ENCODE peak calls at places on chromosome 1, in ten cellular contexts. U is mucosa of descending colon; C is stimulated activated CD8-positive, alpha-beta memory T cell treated with anti-CD3 and anti-CD28 coated beads, Interleukin-4, amount 100 ng/mL, for 1 hour; N is head of caudate nucleus; D is NCI-H1092; H is activated CD4-positive, alpha-beta memory T cell treated with anti-CD3 and anti-CD28 coated beads, Interleukin-2, amount 10 ng/mL, durations not matched to agents 7 days and 5 days; J is ureter; Z is small intestine; O is C1 segment of cervical spinal cord; X is GF-D8. T is an unnamed sample.

GRCh38 chr1:192506741-192507155 is 68.8 kb upstream of the RGS1 start:
- DNase-seq in U (no peak), X (no peak), C (no peak), N (no peak), O (no peak), D (no peak), H (peak), J (no peak), Z (peak), T (peak)

GRCh38 chr1:237799762-237800474 is 90.8 kb downstream of the ZP4 start:
- DNase-seq in H (peak), O (no peak), N (peak), X (peak), U (peak), C (no peak), D (peak), J (no peak), Z (peak), T (peak)

GRCh38 chr1:86914998-86915736 is 732 bp downstream of the HS2ST1 start:
- DNase-seq in O (no peak), N (peak), D (peak), C (peak), Z (peak), U (peak), J (peak), X (peak), H (peak), T (peak)

GRCh38 chr1:34190692-34191091 is 14.0 kb downstream of the C1orf94 start:
- DNase-seq in N (no peak), Z (no peak), U (no peak), D (no peak), C (no peak), J (no peak), O (no peak), H (no peak), X (no peak), T (no peak)

GRCh38 chr1:198495635-198496034 is 44.8 kb downstream of the ATP6V1G3 start:
- DNase-seq in N (no peak), J (no peak), X (no peak), D (no peak), O (no peak), C (no peak), U (no peak), H (no peak), Z (no peak), T (no peak)

GRCh38 chr1:96978867-96979266 is 257.3 kb downstream of the PTBP2 start:
- DNase-seq in U (no peak), X (no peak), J (no peak), O (no peak), N (no peak), C (no peak), D (no peak), H (no peak), Z (no peak), T (no peak)

GRCh38 chr1:37561794-37562132 is 5.0 kb downstream of the DNALI1 start:
- DNase-seq in X (no peak), N (no peak), Z (no peak), J (no peak), O (no peak), C (no peak), H (peak), U (no peak), D (no peak), T (peak)

GRCh38 chr1:9589144-9589718 is 520 bp downstream of the TMEM201 start:
- DNase-seq in Z (peak), O (no peak), U (peak), C (no peak), D (no peak), N (no peak), H (peak), J (no peak), X (no peak), T (peak)

GRCh38 chr1:12052008-12052573 is 11.0 kb upstream of the TNFRSF8 start:
- DNase-seq in O (no peak), C (no peak), H (peak), N (no peak), Z (peak), D (no peak), J (peak), U (peak), X (no peak), T (peak)

GRCh38 chr1:179876289-179876715 is 1.3 kb downstream of the TOR1AIP2 start:
- DNase-seq in D (no peak), H (no peak), Z (peak), J (no peak), C (no peak), U (no peak), O (no peak), X (peak), N (no peak), T (peak)

GRCh38 chr1:154788886-154789285 is 81.2 kb downstream of the KCNN3 start:
- DNase-seq in X (no peak), H (no peak), O (no peak), C (no peak), N (no peak), D (no peak), U (no peak), J (no peak), Z (no peak), T (no peak)

GRCh38 chr1:21201650-21202049 is 25.0 kb upstream of the EIF4G3 start:
- DNase-seq in H (no peak), C (no peak), D (no peak), Z (no peak), X (no peak), N (no peak), O (no peak), J (no peak), U (no peak), T (no peak)

GRCh38 chr1:248856176-248856575 is 2.7 kb downstream of the ZNF692 start:
- DNase-seq in C (no peak), U (no peak), D (no peak), H (no peak), O (no peak), Z (no peak), J (no peak), X (no peak), N (no peak), T (no peak)

GRCh38 chr1:119673171-119673940 is 25.3 kb upstream of the ZNF697 start:
- DNase-seq in X (no peak), N (no peak), U (no peak), Z (no peak), O (no peak), C (no peak), J (no peak), H (no peak), D (no peak), T (peak)

GRCh38 chr1:174166530-174167328 is 7.4 kb downstream of the RABGAP1L start:
- DNase-seq in N (no peak), H (no peak), D (no peak), Z (no peak), C (no peak), X (no peak), J (no peak), O (no peak), U (no peak), T (no peak)

GRCh38 chr1:207025144-207025880 is 7.2 kb downstream of the C1orf116 start:
- DNase-seq in D (no peak), H (no peak), C (no peak), O (no peak), U (no peak), J (no peak), N (no peak), Z (peak), X (no peak), T (peak)

GRCh38 chr1:246787781-246788513 is 63.7 kb downstream of the SCCPDH start:
- DNase-seq in N (no peak), J (no peak), Z (no peak), X (no peak), U (no peak), C (no peak), O (no peak), D (no peak), H (no peak), T (no peak)

GRCh38 chr1:58992643-58993042 is 208.8 kb upstream of the JUN start:
- DNase-seq in Z (no peak), J (no peak), N (no peak), H (no peak), X (no peak), U (no peak), C (no peak), O (no peak), D (no peak), T (no peak)

GRCh38 chr1:24932725-24933294 is 2.7 kb upstream of the RUNX3 start:
- DNase-seq in Z (peak), O (no peak), C (no peak), J (no peak), U (peak), N (no peak), X (no peak), H (no peak), D (no peak), T (no peak)

GRCh38 chr1:205837380-205837970 is 12.5 kb downstream of the PM20D1 start:
- DNase-seq in D (no peak), Z (no peak), J (no peak), C (no peak), U (no peak), N (no peak), H (no peak), O (no peak), X (no peak), T (no peak)

GRCh38 chr1:54407201-54407956 is 1.2 kb upstream of the SSBP3 start:
- DNase-seq in X (peak), U (peak), Z (peak), D (peak), O (no peak), C (peak), N (peak), J (peak), H (peak), T (peak)

GRCh38 chr1:150551784-150552691 is 2.8 kb downstream of the ADAMTSL4 start:
- DNase-seq in X (peak), U (no peak), N (no peak), H (peak), C (no peak), O (no peak), J (peak), D (no peak), Z (no peak), T (peak)

GRCh38 chr1:109932232-109932631 is 21.6 kb downstream of the CSF1 start:
- DNase-seq in H (no peak), C (no peak), D (no peak), U (no peak), N (no peak), Z (no peak), O (no peak), J (no peak), X (no peak), T (no peak)

GRCh38 chr1:52665173-52666020 is 32.4 kb downstream of the SHISAL2A start:
- DNase-seq in N (no peak), J (no peak), D (no peak), X (no peak), Z (no peak), C (no peak), O (no peak), H (no peak), U (no peak), T (no peak)

GRCh38 chr1:216024546-216024945 is 398.7 kb downstream of the USH2A start:
- DNase-seq in N (no peak), J (no peak), C (no peak), U (no peak), D (no peak), O (no peak), X (no peak), Z (no peak), H (no peak), T (no peak)

GRCh38 chr1:3393024-3393986 is 61.2 kb upstream of the ARHGEF16 start:
- DNase-seq in C (no peak), D (no peak), Z (peak), O (no peak), H (no peak), N (no peak), X (no peak), J (no peak), U (peak), T (peak)

GRCh38 chr1:231990388-231990787 is 363.8 kb downstream of the DISC1 start:
- DNase-seq in D (no peak), U (no peak), X (no peak), H (no peak), J (no peak), C (no peak), O (no peak), Z (no peak), N (no peak), T (peak)

GRCh38 chr1:32393832-32394140 is 455 bp downstream of the BSDC1 start:
- DNase-seq in D (no peak), U (peak), Z (peak), C (no peak), H (peak), X (no peak), N (no peak), O (no peak), J (no peak), T (peak)

GRCh38 chr1:23588749-23589505 is 29.6 kb upstream of the ID3 start:
- DNase-seq in J (no peak), O (no peak), X (no peak), U (no peak), C (no peak), H (no peak), D (no peak), N (no peak), Z (no peak), T (no peak)

GRCh38 chr1:161092621-161093028 is 3.3 kb upstream of the NECTIN4 start:
- DNase-seq in C (no peak), H (peak), O (no peak), N (no peak), Z (no peak), J (no peak), D (no peak), U (no peak), X (no peak), T (peak)

GRCh38 chr1:156544592-156545102 is 27.7 kb downstream of the IQGAP3 start:
- DNase-seq in O (no peak), H (no peak), X (no peak), N (no peak), Z (no peak), U (no peak), J (no peak), D (no peak), C (no peak), T (no peak)

GRCh38 chr1:70171512-70171911 is 33.9 kb downstream of the LRRC40 start:
- DNase-seq in J (no peak), D (no peak), U (no peak), C (no peak), X (no peak), O (no peak), H (no peak), N (no peak), Z (no peak), T (no peak)

GRCh38 chr1:111199329-111199728 is 1.1 kb downstream of the DENND2D start:
- DNase-seq in U (no peak), J (no peak), N (no peak), C (no peak), D (no peak), X (no peak), O (no peak), Z (no peak), H (peak), T (no peak)

GRCh38 chr1:245622332-245623014 is 467.7 kb downstream of the KIF26B start:
- DNase-seq in N (no peak), X (no peak), H (no peak), Z (no peak), U (no peak), D (no peak), J (no peak), C (no peak), O (no peak), T (no peak)

GRCh38 chr1:237760981-237761380 is 129.7 kb downstream of the ZP4 start:
- DNase-seq in N (no peak), H (no peak), Z (peak), O (no peak), X (no peak), U (no peak), J (no peak), C (no peak), D (no peak), T (no peak)

GRCh38 chr1:226813671-226814591 is 56.5 kb upstream of the PSEN2 start:
- DNase-seq in C (no peak), H (no peak), J (no peak), N (no peak), D (no peak), U (no peak), Z (peak), O (no peak), X (no peak), T (no peak)

GRCh38 chr1:31336687-31337467 is 36.0 kb downstream of the FABP3 start:
- DNase-seq in O (no peak), U (no peak), D (no peak), X (no peak), Z (no peak), J (no peak), C (no peak), N (no peak), H (no peak), T (no peak)

GRCh38 chr1:199909137-199909536 is 118.4 kb upstream of the NR5A2 start:
- DNase-seq in U (no peak), J (peak), X (no peak), N (no peak), C (no peak), Z (peak), D (no peak), O (no peak), H (no peak), T (peak)

GRCh38 chr1:99445486-99445885 is 181.2 kb downstream of the PLPPR4 start:
- DNase-seq in U (no peak), J (no peak), Z (no peak), O (no peak), D (no peak), N (no peak), X (no peak), C (no peak), H (no peak), T (peak)